ENCODE peak calls at places on chromosome 3, in nine cellular contexts. One of them, this sample, is unnamed.

GRCh38 chr3:150345021-150345538 is 63.0 kb upstream of the TSC22D2 start:
- DNase-seq in glutamatergic neuron: no peak
- DNase-seq in stomach: peak; percentile 58
- DNase-seq in kidney: peak; percentile 73
- DNase-seq in LHCN-M2: no peak
- DNase-seq in NAMALWA: no peak
- DNase-seq in astrocyte of the hippocampus: peak; percentile 63
- DNase-seq in tibial artery: no peak
- DNase-seq in GM04504: no peak
- DNase-seq in this sample: no peak

GRCh38 chr3:63993653-63994079 is 29.6 kb downstream of the PSMD6 start:
- DNase-seq in kidney: peak; percentile 70
- DNase-seq in astrocyte of the hippocampus: peak; percentile 88
- DNase-seq in glutamatergic neuron: peak; percentile 72
- DNase-seq in stomach: peak; percentile 68
- DNase-seq in GM04504: peak; percentile 49
- DNase-seq in tibial artery: peak; percentile 74
- DNase-seq in LHCN-M2: peak; percentile 72
- DNase-seq in NAMALWA: peak; percentile 54
- DNase-seq in this sample: no peak

GRCh38 chr3:46422617-46423016 is 15.6 kb downstream of the CCRL2 start:
- DNase-seq in NAMALWA: no peak
- DNase-seq in LHCN-M2: peak; percentile 92
- DNase-seq in tibial artery: no peak
- DNase-seq in GM04504: no peak
- DNase-seq in kidney: no peak
- DNase-seq in glutamatergic neuron: peak; percentile 34
- DNase-seq in astrocyte of the hippocampus: no peak
- DNase-seq in stomach: no peak
- DNase-seq in this sample: no peak

GRCh38 chr3:139506792-139507191 is 30.5 kb upstream of the RBP2 start:
- DNase-seq in astrocyte of the hippocampus: no peak
- DNase-seq in LHCN-M2: peak; percentile 12
- DNase-seq in glutamatergic neuron: no peak
- DNase-seq in GM04504: no peak
- DNase-seq in kidney: no peak
- DNase-seq in tibial artery: no peak
- DNase-seq in stomach: no peak
- DNase-seq in NAMALWA: no peak
- DNase-seq in this sample: no peak

GRCh38 chr3:149536429-149536828 is 61.9 kb downstream of the TM4SF4 start:
- DNase-seq in astrocyte of the hippocampus: peak; percentile 91
- DNase-seq in kidney: peak; percentile 84
- DNase-seq in tibial artery: no peak
- DNase-seq in NAMALWA: no peak
- DNase-seq in stomach: no peak
- DNase-seq in GM04504: no peak
- DNase-seq in LHCN-M2: peak; percentile 51
- DNase-seq in glutamatergic neuron: peak; percentile 53
- DNase-seq in this sample: peak; percentile 82

GRCh38 chr3:129745253-129745652 is 138.8 kb upstream of the PLXND1 start:
- DNase-seq in GM04504: peak; percentile 13
- DNase-seq in kidney: no peak
- DNase-seq in LHCN-M2: no peak
- DNase-seq in NAMALWA: no peak
- DNase-seq in stomach: no peak
- DNase-seq in astrocyte of the hippocampus: peak; percentile 72
- DNase-seq in glutamatergic neuron: no peak
- DNase-seq in tibial artery: no peak
- DNase-seq in this sample: no peak

GRCh38 chr3:131222599-131222998 is 159.0 kb upstream of the NUDT16 start:
- DNase-seq in glutamatergic neuron: no peak
- DNase-seq in tibial artery: no peak
- DNase-seq in stomach: no peak
- DNase-seq in LHCN-M2: no peak
- DNase-seq in NAMALWA: no peak
- DNase-seq in astrocyte of the hippocampus: no peak
- DNase-seq in GM04504: no peak
- DNase-seq in kidney: no peak
- DNase-seq in this sample: no peak

GRCh38 chr3:170524072-170524471 is 61.8 kb downstream of the SLC7A14 start:
- DNase-seq in LHCN-M2: no peak
- DNase-seq in astrocyte of the hippocampus: no peak
- DNase-seq in kidney: no peak
- DNase-seq in tibial artery: no peak
- DNase-seq in NAMALWA: no peak
- DNase-seq in GM04504: no peak
- DNase-seq in glutamatergic neuron: no peak
- DNase-seq in stomach: no peak
- DNase-seq in this sample: no peak

GRCh38 chr3:108293858-108294257 is 2.5 kb upstream of the HHLA2 start:
- DNase-seq in kidney: no peak
- DNase-seq in LHCN-M2: no peak
- DNase-seq in NAMALWA: no peak
- DNase-seq in astrocyte of the hippocampus: no peak
- DNase-seq in stomach: no peak
- DNase-seq in GM04504: no peak
- DNase-seq in glutamatergic neuron: no peak
- DNase-seq in tibial artery: no peak
- DNase-seq in this sample: no peak

GRCh38 chr3:58487140-58487886 is 4.6 kb upstream of the KCTD6 start:
- DNase-seq in astrocyte of the hippocampus: peak; percentile 63
- DNase-seq in tibial artery: no peak
- DNase-seq in kidney: peak; percentile 68
- DNase-seq in LHCN-M2: peak; percentile 72
- DNase-seq in glutamatergic neuron: no peak
- DNase-seq in stomach: no peak
- DNase-seq in NAMALWA: no peak
- DNase-seq in GM04504: peak; percentile 38
- DNase-seq in this sample: no peak

GRCh38 chr3:59247402-59247841 is 197.6 kb upstream of the CFAP20DC start:
- DNase-seq in GM04504: no peak
- DNase-seq in NAMALWA: peak; percentile 5
- DNase-seq in astrocyte of the hippocampus: no peak
- DNase-seq in LHCN-M2: no peak
- DNase-seq in glutamatergic neuron: no peak
- DNase-seq in kidney: peak; percentile 59
- DNase-seq in tibial artery: no peak
- DNase-seq in stomach: peak; percentile 36
- DNase-seq in this sample: no peak

GRCh38 chr3:127209155-127209839 is 16.4 kb downstream of the PRR23E start:
- DNase-seq in kidney: no peak
- DNase-seq in GM04504: no peak
- DNase-seq in NAMALWA: no peak
- DNase-seq in tibial artery: peak; percentile 15
- DNase-seq in LHCN-M2: no peak
- DNase-seq in stomach: peak; percentile 19
- DNase-seq in astrocyte of the hippocampus: no peak
- DNase-seq in glutamatergic neuron: no peak
- DNase-seq in this sample: no peak

GRCh38 chr3:160756907-160757623 is 1.0 kb downstream of the PPM1L start:
- DNase-seq in astrocyte of the hippocampus: peak; percentile 10
- DNase-seq in NAMALWA: no peak
- DNase-seq in glutamatergic neuron: peak; percentile 39
- DNase-seq in stomach: peak; percentile 32
- DNase-seq in LHCN-M2: no peak
- DNase-seq in tibial artery: no peak
- DNase-seq in GM04504: no peak
- DNase-seq in kidney: peak; percentile 64
- DNase-seq in this sample: no peak

GRCh38 chr3:99753268-99753975 is 64.2 kb upstream of the CMSS1 start:
- DNase-seq in NAMALWA: peak; percentile 68
- DNase-seq in GM04504: peak; percentile 35
- DNase-seq in stomach: no peak
- DNase-seq in kidney: no peak
- DNase-seq in LHCN-M2: peak; percentile 82
- DNase-seq in glutamatergic neuron: no peak
- DNase-seq in astrocyte of the hippocampus: peak; percentile 88
- DNase-seq in tibial artery: no peak
- DNase-seq in this sample: no peak

GRCh38 chr3:129621626-129622417 is 15.3 kb upstream of the PLXND1 start:
- DNase-seq in NAMALWA: no peak
- DNase-seq in stomach: no peak
- DNase-seq in astrocyte of the hippocampus: no peak
- DNase-seq in GM04504: no peak
- DNase-seq in LHCN-M2: no peak
- DNase-seq in tibial artery: peak; percentile 16
- DNase-seq in kidney: peak; percentile 77
- DNase-seq in glutamatergic neuron: no peak
- DNase-seq in this sample: no peak

GRCh38 chr3:187639912-187640822 is 30.0 kb downstream of the SST start:
- DNase-seq in stomach: peak; percentile 36
- DNase-seq in LHCN-M2: no peak
- DNase-seq in NAMALWA: no peak
- DNase-seq in astrocyte of the hippocampus: peak; percentile 13
- DNase-seq in tibial artery: no peak
- DNase-seq in glutamatergic neuron: no peak
- DNase-seq in kidney: no peak
- DNase-seq in GM04504: no peak
- DNase-seq in this sample: no peak

GRCh38 chr3:18900994-18901393 is 247.3 kb upstream of the KCNH8 start:
- DNase-seq in GM04504: no peak
- DNase-seq in glutamatergic neuron: no peak
- DNase-seq in kidney: no peak
- DNase-seq in LHCN-M2: no peak
- DNase-seq in stomach: no peak
- DNase-seq in tibial artery: no peak
- DNase-seq in NAMALWA: peak; percentile 15
- DNase-seq in astrocyte of the hippocampus: peak; percentile 77
- DNase-seq in this sample: no peak

GRCh38 chr3:30795176-30795575 is 99.3 kb downstream of the GADL1 start:
- DNase-seq in kidney: no peak
- DNase-seq in astrocyte of the hippocampus: peak; percentile 85
- DNase-seq in stomach: no peak
- DNase-seq in NAMALWA: no peak
- DNase-seq in GM04504: no peak
- DNase-seq in glutamatergic neuron: no peak
- DNase-seq in tibial artery: no peak
- DNase-seq in LHCN-M2: no peak
- DNase-seq in this sample: no peak

GRCh38 chr3:195212033-195212748 is 58.8 kb downstream of the XXYLT1 start:
- DNase-seq in kidney: no peak
- DNase-seq in tibial artery: no peak
- DNase-seq in GM04504: no peak
- DNase-seq in NAMALWA: no peak
- DNase-seq in stomach: no peak
- DNase-seq in LHCN-M2: no peak
- DNase-seq in glutamatergic neuron: no peak
- DNase-seq in astrocyte of the hippocampus: no peak
- DNase-seq in this sample: no peak

GRCh38 chr3:54954019-54954418 is 26.2 kb upstream of the LRTM1 start:
- DNase-seq in GM04504: peak; percentile 90
- DNase-seq in stomach: no peak
- DNase-seq in tibial artery: no peak
- DNase-seq in LHCN-M2: peak; percentile 65
- DNase-seq in glutamatergic neuron: no peak
- DNase-seq in NAMALWA: no peak
- DNase-seq in kidney: no peak
- DNase-seq in astrocyte of the hippocampus: peak; percentile 73
- DNase-seq in this sample: no peak

GRCh38 chr3:27726240-27726639 is 4.1 kb upstream of the EOMES start:
- DNase-seq in tibial artery: no peak
- DNase-seq in LHCN-M2: no peak
- DNase-seq in stomach: no peak
- DNase-seq in kidney: no peak
- DNase-seq in glutamatergic neuron: no peak
- DNase-seq in GM04504: no peak
- DNase-seq in astrocyte of the hippocampus: peak; percentile 45
- DNase-seq in NAMALWA: no peak
- DNase-seq in this sample: no peak

GRCh38 chr3:168073842-168074311 is 21.8 kb downstream of the GOLIM4 start:
- DNase-seq in LHCN-M2: peak; percentile 64
- DNase-seq in GM04504: no peak
- DNase-seq in tibial artery: no peak
- DNase-seq in glutamatergic neuron: no peak
- DNase-seq in stomach: no peak
- DNase-seq in NAMALWA: no peak
- DNase-seq in kidney: no peak
- DNase-seq in astrocyte of the hippocampus: no peak
- DNase-seq in this sample: no peak

GRCh38 chr3:170277833-170278586 is 55.8 kb downstream of the PRKCI start:
- DNase-seq in LHCN-M2: no peak
- DNase-seq in astrocyte of the hippocampus: peak; percentile 4
- DNase-seq in tibial artery: no peak
- DNase-seq in glutamatergic neuron: no peak
- DNase-seq in stomach: no peak
- DNase-seq in kidney: no peak
- DNase-seq in NAMALWA: peak; percentile 20
- DNase-seq in GM04504: no peak
- DNase-seq in this sample: no peak

GRCh38 chr3:171565671-171566070 is 105.5 kb upstream of the TNIK start:
- DNase-seq in GM04504: peak; percentile 11
- DNase-seq in astrocyte of the hippocampus: no peak
- DNase-seq in LHCN-M2: no peak
- DNase-seq in glutamatergic neuron: no peak
- DNase-seq in tibial artery: no peak
- DNase-seq in kidney: no peak
- DNase-seq in stomach: no peak
- DNase-seq in NAMALWA: no peak
- DNase-seq in this sample: no peak

GRCh38 chr3:71983694-71984093 is 198.7 kb upstream of the PROK2 start:
- DNase-seq in GM04504: no peak
- DNase-seq in kidney: no peak
- DNase-seq in glutamatergic neuron: no peak
- DNase-seq in LHCN-M2: no peak
- DNase-seq in tibial artery: no peak
- DNase-seq in stomach: no peak
- DNase-seq in astrocyte of the hippocampus: no peak
- DNase-seq in NAMALWA: no peak
- DNase-seq in this sample: no peak

GRCh38 chr3:79973917-79974595 is 206.3 kb upstream of the ROBO1 start:
- DNase-seq in GM04504: no peak
- DNase-seq in astrocyte of the hippocampus: peak; percentile 10
- DNase-seq in kidney: no peak
- DNase-seq in glutamatergic neuron: no peak
- DNase-seq in stomach: no peak
- DNase-seq in tibial artery: no peak
- DNase-seq in NAMALWA: no peak
- DNase-seq in LHCN-M2: peak; percentile 20
- DNase-seq in this sample: no peak

GRCh38 chr3:132593950-132594328 is 3.1 kb upstream of the ACKR4 start:
- DNase-seq in glutamatergic neuron: no peak
- DNase-seq in NAMALWA: no peak
- DNase-seq in LHCN-M2: peak; percentile 79
- DNase-seq in stomach: no peak
- DNase-seq in GM04504: peak; percentile 52
- DNase-seq in astrocyte of the hippocampus: peak; percentile 64
- DNase-seq in tibial artery: no peak
- DNase-seq in kidney: no peak
- DNase-seq in this sample: no peak

GRCh38 chr3:119677641-119677934 is 382 bp upstream of the COX17 start:
- DNase-seq in stomach: no peak
- DNase-seq in kidney: no peak
- DNase-seq in GM04504: no peak
- DNase-seq in astrocyte of the hippocampus: no peak
- DNase-seq in glutamatergic neuron: no peak
- DNase-seq in LHCN-M2: no peak
- DNase-seq in NAMALWA: no peak
- DNase-seq in tibial artery: no peak
- DNase-seq in this sample: no peak

This sample was measured in cardiac septum.